ENCODE peak calls at places on chromosome 1, in seven cellular contexts. I is IMR-90, E is HL-60, Z is heart left ventricle, V is BJ, A is upper lobe of right lung, O is DND-41. C is an unnamed sample.

GRCh38 chr1:159755608-159756007 is 25.2 kb upstream of the DUSP23 start:
- DNase-seq in I (no peak), E (no peak), Z (no peak), V (no peak), A (no peak), O (no peak), C (no peak)

GRCh38 chr1:58316141-58316540 is 230.4 kb downstream of the OMA1 start:
- DNase-seq in I (no peak), E (no peak), Z (no peak), V (no peak), A (no peak), O (no peak), C (no peak)

GRCh38 chr1:11055676-11056075 is 4.1 kb downstream of the SRM start:
- DNase-seq in I (no peak), E (no peak), Z (no peak), V (no peak), A (no peak), O (no peak), C (no peak)

GRCh38 chr1:50996083-50996482 is 26.0 kb downstream of the CDKN2C start:
- DNase-seq in I (no peak), E (no peak), Z (no peak), V (no peak), A (no peak), O (no peak), C (no peak)

GRCh38 chr1:109397451-109398342 is at the start of gene SORT1:
- DNase-seq in I (peak; percentile 83), E (peak; percentile 11), Z (peak; percentile 90), V (peak; percentile 32), A (peak; percentile 94), O (peak; percentile 95), C (peak; percentile 56)

GRCh38 chr1:44924835-44925464 is 61.4 kb downstream of the EIF2B3 start:
- DNase-seq in I (peak; percentile 95), E (peak; percentile 2), Z (no peak), V (peak; percentile 46), A (no peak), O (no peak), C (no peak)

GRCh38 chr1:179767996-179768395 is 24.9 kb downstream of the FAM163A start:
- DNase-seq in I (no peak), E (no peak), Z (no peak), V (no peak), A (no peak), O (no peak), C (no peak)

GRCh38 chr1:33516428-33516827 is 44.0 kb downstream of the ZSCAN20 start:
- DNase-seq in I (no peak), E (no peak), Z (no peak), V (no peak), A (no peak), O (no peak), C (no peak)

GRCh38 chr1:160978510-160978927 is 23.9 kb upstream of the ITLN2 start:
- DNase-seq in I (no peak), E (no peak), Z (no peak), V (no peak), A (no peak), O (no peak), C (no peak)

GRCh38 chr1:41738475-41738874 is 180.2 kb downstream of the HIVEP3 start:
- DNase-seq in I (peak; percentile 54), E (peak; percentile 14), Z (no peak), V (no peak), A (peak; percentile 28), O (no peak), C (no peak)

GRCh38 chr1:31706384-31707058 is 2.7 kb upstream of the COL16A1 start:
- DNase-seq in I (peak; percentile 21), E (no peak), Z (no peak), V (no peak), A (no peak), O (no peak), C (no peak)

GRCh38 chr1:175804556-175804955 is 61.2 kb upstream of the TNR start:
- DNase-seq in I (no peak), E (no peak), Z (no peak), V (no peak), A (no peak), O (no peak), C (no peak)

GRCh38 chr1:236051107-236051885 is 13.6 kb downstream of the NID1 start:
- DNase-seq in I (peak; percentile 55), E (no peak), Z (peak; percentile 47), V (peak; percentile 7), A (no peak), O (no peak), C (no peak)

GRCh38 chr1:24362982-24363614 is 43.9 kb downstream of the GRHL3 start:
- DNase-seq in I (peak; percentile 94), E (no peak), Z (no peak), V (peak; percentile 55), A (no peak), O (no peak), C (no peak)

GRCh38 chr1:43067856-43068751 is 104.0 kb downstream of the EBNA1BP2 start:
- DNase-seq in I (no peak), E (no peak), Z (peak; percentile 26), V (no peak), A (no peak), O (no peak), C (no peak)

GRCh38 chr1:21879928-21880618 is 57.0 kb downstream of the HSPG2 start:
- DNase-seq in I (no peak), E (no peak), Z (no peak), V (no peak), A (no peak), O (no peak), C (no peak)

GRCh38 chr1:118927421-118927820 is 60.7 kb downstream of the TBX15 start:
- DNase-seq in I (no peak), E (no peak), Z (no peak), V (peak; percentile 22), A (no peak), O (no peak), C (no peak)

GRCh38 chr1:216533786-216534185 is 110.5 kb upstream of the USH2A start:
- DNase-seq in I (no peak), E (no peak), Z (no peak), V (no peak), A (no peak), O (no peak), C (no peak)

GRCh38 chr1:216528816-216529215 is 105.6 kb upstream of the USH2A start:
- DNase-seq in I (no peak), E (no peak), Z (no peak), V (no peak), A (no peak), O (no peak), C (peak; percentile 50)

GRCh38 chr1:216532399-216532798 is 109.2 kb upstream of the USH2A start:
- DNase-seq in I (no peak), E (no peak), Z (no peak), V (no peak), A (no peak), O (no peak), C (no peak)

GRCh38 chr1:216535059-216535458 is 111.8 kb upstream of the USH2A start:
- DNase-seq in I (peak; percentile 67), E (no peak), Z (no peak), V (no peak), A (no peak), O (no peak), C (no peak)

GRCh38 chr1:216531308-216532239 is 108.3 kb upstream of the USH2A start:
- DNase-seq in I (peak; percentile 41), E (no peak), Z (no peak), V (no peak), A (no peak), O (no peak), C (no peak)
- H3K4me3 ChIP-seq in I (peak overlapping the region; percentile 82), E (no peak overlapping the region), Z (peak overlapping the region; percentile 44), V (peak overlapping the region; percentile 41), A (peak overlapping the region; percentile 50), O (no peak overlapping the region), C (no peak overlapping the region)

DNA sequence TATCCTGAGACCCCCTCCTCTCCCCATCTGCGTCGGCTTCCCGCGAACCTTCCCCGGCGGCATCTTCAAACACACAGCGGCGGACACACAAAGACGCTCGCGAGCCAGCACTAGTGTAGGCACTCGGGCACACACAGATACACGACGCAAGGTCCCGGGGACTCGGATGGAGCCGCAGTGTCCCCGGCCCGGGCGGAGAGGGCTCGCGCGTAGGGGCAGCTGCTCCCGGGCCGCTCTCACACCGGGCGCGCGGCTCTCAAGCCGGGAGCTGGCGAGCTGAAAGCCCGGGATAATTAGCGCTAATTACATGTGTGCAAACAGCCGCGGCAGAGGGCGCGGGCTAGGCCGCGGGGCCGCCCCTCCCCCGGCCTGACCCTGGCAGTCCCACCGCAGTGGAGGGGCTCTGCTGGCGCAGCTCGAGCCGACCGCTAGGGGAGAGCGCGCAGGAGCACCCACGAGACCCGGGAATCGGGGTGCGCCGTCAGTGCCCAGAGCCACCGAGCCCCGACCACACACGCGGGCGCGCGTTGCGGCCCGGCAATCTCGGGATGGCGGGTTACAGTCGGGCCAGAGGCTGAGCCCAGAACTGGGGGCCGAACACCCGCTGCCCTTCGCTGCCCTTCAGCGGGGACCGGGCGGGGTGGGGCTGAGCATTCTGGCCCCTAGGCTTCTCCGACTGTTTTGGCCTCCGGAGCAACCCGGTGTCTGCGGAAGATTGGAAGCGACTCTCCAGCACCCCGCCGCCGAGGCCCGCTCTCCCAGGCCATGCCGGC is 271.6 kb downstream of the FOXD2 start:
- DNase-seq in I (no peak), E (no peak), Z (no peak), V (no peak), A (no peak), O (no peak), C (peak; percentile 22)
- TF ChIP-seq CTCF in I (no peak), E (no peak), Z (peak; percentile 13), V (peak; percentile 46), A (peak; percentile 36), O (no peak), C (peak; percentile 21)

DNA sequence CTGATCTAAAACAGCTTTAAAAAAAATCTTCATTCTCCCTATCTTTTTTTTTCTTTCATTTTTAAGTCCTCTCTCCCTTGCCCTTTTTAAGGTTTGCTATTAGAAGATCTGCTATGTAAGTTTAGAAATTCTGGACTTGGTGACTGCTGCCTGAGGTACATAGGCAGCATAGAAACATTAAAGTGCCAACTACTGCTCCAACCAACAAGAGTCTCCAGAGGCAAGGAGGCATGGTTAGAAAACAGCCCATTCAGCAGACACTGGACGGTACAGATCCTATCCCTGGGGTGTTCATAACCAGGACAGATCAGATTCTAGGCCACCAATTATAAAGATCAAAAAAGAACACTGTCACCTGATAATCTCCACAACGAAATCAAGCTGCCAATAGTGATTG is 36.6 kb downstream of the GPR3 start:
- DNase-seq in I (no peak), E (no peak), Z (no peak), V (no peak), A (no peak), O (no peak), C (no peak)
- H3K4me3 ChIP-seq in I (no peak overlapping the region), E (no peak overlapping the region), Z (peak overlapping the region; percentile 29), V (no peak overlapping the region), A (no peak overlapping the region), O (no peak overlapping the region), C (no peak overlapping the region)

GRCh38 chr1:29343476-29343875 is 107.2 kb downstream of the PTPRU start:
- DNase-seq in I (no peak), E (no peak), Z (no peak), V (no peak), A (no peak), O (no peak), C (no peak)

GRCh38 chr1:29342351-29342750 is 106.0 kb downstream of the PTPRU start:
- DNase-seq in I (no peak), E (no peak), Z (no peak), V (no peak), A (no peak), O (no peak), C (no peak)

GRCh38 chr1:29344336-29344735 is 108.0 kb downstream of the PTPRU start:
- DNase-seq in I (no peak), E (no peak), Z (no peak), V (no peak), A (peak; percentile 33), O (no peak), C (no peak)

GRCh38 chr1:29341936-29342335 is 105.6 kb downstream of the PTPRU start:
- DNase-seq in I (no peak), E (no peak), Z (no peak), V (no peak), A (no peak), O (no peak), C (no peak)

GRCh38 chr1:29343908-29344307 is 107.6 kb downstream of the PTPRU start:
- DNase-seq in I (no peak), E (no peak), Z (no peak), V (no peak), A (peak; percentile 32), O (no peak), C (no peak)
- TF ChIP-seq CTCF in I (no peak), E (no peak), Z (no peak), V (no peak), A (no peak), O (no peak), C (no peak)

C was measured in GM06990.